ENCODE peak calls at places on chromosomes 3 and 15, in six cellular contexts. One of them, this sample, is unnamed.

GRCh38 chr15:81050806-81051205 is 50.1 kb downstream of the TLNRD1 start:
- DNase-seq in fibroblast of lung: no peak
- DNase-seq in psoas muscle: no peak
- DNase-seq in AG04450: no peak
- DNase-seq in keratinocyte: no peak
- DNase-seq in HCT116: no peak
- DNase-seq in this sample: no peak

GRCh38 chr3:141738636-141739363 is 702 bp downstream of the RNF7 start:
- DNase-seq in AG04450: no peak
- DNase-seq in keratinocyte: no peak
- DNase-seq in fibroblast of lung: peak
- DNase-seq in psoas muscle: no peak
- DNase-seq in HCT116: no peak
- DNase-seq in this sample: no peak

GRCh38 chr15:84079885-84080777 is 155.4 kb upstream of the GOLGA6L4 start:
- DNase-seq in AG04450: no peak
- DNase-seq in keratinocyte: no peak
- DNase-seq in HCT116: no peak
- DNase-seq in fibroblast of lung: peak
- DNase-seq in psoas muscle: peak
- DNase-seq in this sample: peak

GRCh38 chr3:102466001-102466400 is 31.2 kb downstream of the ZPLD1 start:
- DNase-seq in fibroblast of lung: no peak
- DNase-seq in AG04450: no peak
- DNase-seq in keratinocyte: no peak
- DNase-seq in HCT116: peak
- DNase-seq in psoas muscle: no peak
- DNase-seq in this sample: no peak

GRCh38 chr15:29396176-29396811 is 126.7 kb upstream of the NSMCE3 start:
- DNase-seq in psoas muscle: no peak
- DNase-seq in HCT116: no peak
- DNase-seq in keratinocyte: no peak
- DNase-seq in AG04450: no peak
- DNase-seq in fibroblast of lung: no peak
- DNase-seq in this sample: no peak

GRCh38 chr15:31930967-31931366 is 99.3 kb upstream of the CHRNA7 start:
- DNase-seq in keratinocyte: no peak
- DNase-seq in AG04450: no peak
- DNase-seq in HCT116: no peak
- DNase-seq in fibroblast of lung: peak
- DNase-seq in psoas muscle: no peak
- DNase-seq in this sample: no peak

GRCh38 chr15:30956216-30956803 is 35.1 kb downstream of the MTMR10 start:
- DNase-seq in keratinocyte: no peak
- DNase-seq in fibroblast of lung: peak
- DNase-seq in psoas muscle: no peak
- DNase-seq in AG04450: no peak
- DNase-seq in HCT116: no peak
- DNase-seq in this sample: no peak

GRCh38 chr3:140505256-140505655 is 172.6 kb upstream of the TRIM42 start:
- DNase-seq in HCT116: no peak
- DNase-seq in psoas muscle: peak
- DNase-seq in AG04450: no peak
- DNase-seq in keratinocyte: no peak
- DNase-seq in fibroblast of lung: peak
- DNase-seq in this sample: no peak

GRCh38 chr3:30623375-30623774 is 17.0 kb downstream of the TGFBR2 start:
- DNase-seq in psoas muscle: no peak
- DNase-seq in keratinocyte: no peak
- DNase-seq in AG04450: no peak
- DNase-seq in fibroblast of lung: peak
- DNase-seq in HCT116: no peak
- DNase-seq in this sample: no peak

GRCh38 chr3:65831733-65832425 is 206.8 kb downstream of the MAGI1 start:
- DNase-seq in HCT116: no peak
- DNase-seq in fibroblast of lung: peak
- DNase-seq in AG04450: peak
- DNase-seq in keratinocyte: no peak
- DNase-seq in psoas muscle: no peak
- DNase-seq in this sample: no peak

GRCh38 chr3:69425249-69425648 is 39.4 kb upstream of the FRMD4B start:
- DNase-seq in keratinocyte: no peak
- DNase-seq in AG04450: no peak
- DNase-seq in psoas muscle: no peak
- DNase-seq in HCT116: peak
- DNase-seq in fibroblast of lung: peak
- DNase-seq in this sample: no peak

GRCh38 chr3:143002083-143002712 is 828 bp downstream of the U2SURP start:
- DNase-seq in HCT116: no peak
- DNase-seq in fibroblast of lung: peak
- DNase-seq in AG04450: no peak
- DNase-seq in psoas muscle: no peak
- DNase-seq in keratinocyte: no peak
- DNase-seq in this sample: no peak

GRCh38 chr3:194296448-194296831 is 54.7 kb downstream of the CPN2 start:
- DNase-seq in fibroblast of lung: peak
- DNase-seq in psoas muscle: no peak
- DNase-seq in AG04450: no peak
- DNase-seq in keratinocyte: peak
- DNase-seq in HCT116: peak
- DNase-seq in this sample: no peak

GRCh38 chr15:33104276-33104675 is 90.2 kb downstream of the FMN1 start:
- DNase-seq in HCT116: peak
- DNase-seq in psoas muscle: no peak
- DNase-seq in keratinocyte: peak
- DNase-seq in fibroblast of lung: peak
- DNase-seq in AG04450: no peak
- DNase-seq in this sample: no peak

GRCh38 chr3:109254760-109255159 is 61.6 kb downstream of the DPPA2 start:
- DNase-seq in HCT116: no peak
- DNase-seq in psoas muscle: no peak
- DNase-seq in keratinocyte: no peak
- DNase-seq in AG04450: no peak
- DNase-seq in fibroblast of lung: no peak
- DNase-seq in this sample: no peak

GRCh38 chr3:41525288-41526064 is 326.2 kb downstream of the CTNNB1 start:
- DNase-seq in psoas muscle: no peak
- DNase-seq in AG04450: no peak
- DNase-seq in fibroblast of lung: no peak
- DNase-seq in keratinocyte: no peak
- DNase-seq in HCT116: no peak
- DNase-seq in this sample: no peak

GRCh38 chr15:75573001-75573400 is 6.1 kb downstream of the PTPN9 start:
- DNase-seq in keratinocyte: no peak
- DNase-seq in AG04450: no peak
- DNase-seq in psoas muscle: no peak
- DNase-seq in HCT116: no peak
- DNase-seq in fibroblast of lung: peak
- DNase-seq in this sample: no peak

GRCh38 chr3:197490098-197490497 is 65.7 kb downstream of the BDH1 start:
- DNase-seq in fibroblast of lung: peak
- DNase-seq in HCT116: no peak
- DNase-seq in psoas muscle: no peak
- DNase-seq in AG04450: no peak
- DNase-seq in keratinocyte: no peak
- DNase-seq in this sample: no peak

GRCh38 chr3:143634991-143635390 is 213.3 kb downstream of the SLC9A9 start:
- DNase-seq in fibroblast of lung: peak
- DNase-seq in keratinocyte: no peak
- DNase-seq in AG04450: no peak
- DNase-seq in HCT116: no peak
- DNase-seq in psoas muscle: no peak
- DNase-seq in this sample: no peak

GRCh38 chr3:9978664-9979349 is 7.8 kb downstream of the EMC3 start:
- DNase-seq in keratinocyte: no peak
- DNase-seq in AG04450: no peak
- DNase-seq in HCT116: no peak
- DNase-seq in psoas muscle: no peak
- DNase-seq in fibroblast of lung: no peak
- DNase-seq in this sample: no peak

GRCh38 chr15:101642361-101642760 is 9.8 kb downstream of the TM2D3 start:
- DNase-seq in psoas muscle: no peak
- DNase-seq in AG04450: no peak
- DNase-seq in keratinocyte: no peak
- DNase-seq in HCT116: no peak
- DNase-seq in fibroblast of lung: no peak
- DNase-seq in this sample: no peak

GRCh38 chr3:45103753-45104714 is 42.1 kb downstream of the CDCP1 start:
- DNase-seq in fibroblast of lung: no peak
- DNase-seq in AG04450: no peak
- DNase-seq in HCT116: no peak
- DNase-seq in psoas muscle: no peak
- DNase-seq in keratinocyte: no peak
- DNase-seq in this sample: no peak
- H3K27ac ChIP-seq in fibroblast of lung: peak
- H3K27ac ChIP-seq in AG04450: no peak
- H3K27ac ChIP-seq in HCT116: peak
- H3K27ac ChIP-seq in psoas muscle: no peak
- H3K27ac ChIP-seq in keratinocyte: no peak
- H3K27ac ChIP-seq in this sample: no peak

GRCh38 chr15:42283671-42284070 is 10.4 kb upstream of the TMEM87A start:
- DNase-seq in fibroblast of lung: no peak
- DNase-seq in HCT116: no peak
- DNase-seq in AG04450: no peak
- DNase-seq in keratinocyte: no peak
- DNase-seq in psoas muscle: no peak
- DNase-seq in this sample: no peak

GRCh38 chr15:42285042-42285441 is 11.8 kb upstream of the TMEM87A start:
- DNase-seq in keratinocyte: no peak
- DNase-seq in HCT116: no peak
- DNase-seq in psoas muscle: no peak
- DNase-seq in AG04450: no peak
- DNase-seq in fibroblast of lung: no peak
- DNase-seq in this sample: no peak

GRCh38 chr15:42282344-42282743 is 9.1 kb upstream of the TMEM87A start:
- DNase-seq in fibroblast of lung: no peak
- DNase-seq in keratinocyte: no peak
- DNase-seq in HCT116: no peak
- DNase-seq in psoas muscle: no peak
- DNase-seq in AG04450: no peak
- DNase-seq in this sample: no peak

GRCh38 chr15:42284551-42284950 is 11.3 kb upstream of the TMEM87A start:
- DNase-seq in keratinocyte: no peak
- DNase-seq in HCT116: no peak
- DNase-seq in fibroblast of lung: no peak
- DNase-seq in psoas muscle: no peak
- DNase-seq in AG04450: no peak
- DNase-seq in this sample: no peak

GRCh38 chr15:42282926-42283325 is 9.7 kb upstream of the TMEM87A start:
- DNase-seq in HCT116: no peak
- DNase-seq in psoas muscle: no peak
- DNase-seq in fibroblast of lung: no peak
- DNase-seq in keratinocyte: no peak
- DNase-seq in AG04450: no peak
- DNase-seq in this sample: no peak
- H3K27ac ChIP-seq in HCT116: no peak
- H3K27ac ChIP-seq in psoas muscle: peak
- H3K27ac ChIP-seq in fibroblast of lung: no peak
- H3K27ac ChIP-seq in keratinocyte: no peak
- H3K27ac ChIP-seq in AG04450: no peak
- H3K27ac ChIP-seq in this sample: no peak

DNA sequence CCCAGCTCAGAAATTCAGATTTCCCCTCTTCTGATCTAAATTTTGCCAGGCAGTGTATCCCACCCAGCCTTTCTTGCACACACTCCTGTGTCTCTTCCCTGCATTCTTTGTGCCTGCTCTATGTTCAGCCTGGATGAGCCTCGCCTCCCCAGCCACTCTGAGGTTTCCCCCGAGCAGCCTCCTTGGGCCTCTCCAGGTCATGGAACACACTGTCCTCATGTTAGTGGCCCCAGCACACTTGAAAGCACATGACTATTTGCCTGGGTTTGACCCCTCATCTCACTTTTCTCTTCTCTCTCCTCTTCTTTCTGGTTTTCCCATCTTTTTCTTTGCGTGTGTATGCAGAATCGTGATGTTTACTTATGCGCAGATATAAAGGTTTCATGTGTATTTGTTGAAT is 3.1 kb downstream of the THSD4 start:
- DNase-seq in AG04450: no peak
- DNase-seq in fibroblast of lung: no peak
- DNase-seq in psoas muscle: no peak
- DNase-seq in HCT116: no peak
- DNase-seq in keratinocyte: no peak
- DNase-seq in this sample: no peak
- H3K27ac ChIP-seq in AG04450: no peak
- H3K27ac ChIP-seq in fibroblast of lung: no peak
- H3K27ac ChIP-seq in psoas muscle: no peak
- H3K27ac ChIP-seq in HCT116: no peak
- H3K27ac ChIP-seq in keratinocyte: no peak
- H3K27ac ChIP-seq in this sample: no peak

GRCh38 chr15:85475317-85475701 is 94.9 kb downstream of the AKAP13 start:
- DNase-seq in HCT116: no peak
- DNase-seq in fibroblast of lung: no peak
- DNase-seq in psoas muscle: no peak
- DNase-seq in keratinocyte: no peak
- DNase-seq in AG04450: no peak
- DNase-seq in this sample: no peak

GRCh38 chr15:85472349-85472748 is 91.9 kb downstream of the AKAP13 start:
- DNase-seq in keratinocyte: no peak
- DNase-seq in HCT116: no peak
- DNase-seq in AG04450: no peak
- DNase-seq in fibroblast of lung: no peak
- DNase-seq in psoas muscle: no peak
- DNase-seq in this sample: no peak

GRCh38 chr15:85474700-85475316 is 94.4 kb downstream of the AKAP13 start:
- DNase-seq in AG04450: no peak
- DNase-seq in psoas muscle: no peak
- DNase-seq in HCT116: peak
- DNase-seq in keratinocyte: no peak
- DNase-seq in fibroblast of lung: peak
- DNase-seq in this sample: no peak

GRCh38 chr15:85473455-85473854 is 93.1 kb downstream of the AKAP13 start:
- DNase-seq in psoas muscle: no peak
- DNase-seq in AG04450: no peak
- DNase-seq in keratinocyte: no peak
- DNase-seq in fibroblast of lung: peak
- DNase-seq in HCT116: no peak
- DNase-seq in this sample: no peak

DNA sequence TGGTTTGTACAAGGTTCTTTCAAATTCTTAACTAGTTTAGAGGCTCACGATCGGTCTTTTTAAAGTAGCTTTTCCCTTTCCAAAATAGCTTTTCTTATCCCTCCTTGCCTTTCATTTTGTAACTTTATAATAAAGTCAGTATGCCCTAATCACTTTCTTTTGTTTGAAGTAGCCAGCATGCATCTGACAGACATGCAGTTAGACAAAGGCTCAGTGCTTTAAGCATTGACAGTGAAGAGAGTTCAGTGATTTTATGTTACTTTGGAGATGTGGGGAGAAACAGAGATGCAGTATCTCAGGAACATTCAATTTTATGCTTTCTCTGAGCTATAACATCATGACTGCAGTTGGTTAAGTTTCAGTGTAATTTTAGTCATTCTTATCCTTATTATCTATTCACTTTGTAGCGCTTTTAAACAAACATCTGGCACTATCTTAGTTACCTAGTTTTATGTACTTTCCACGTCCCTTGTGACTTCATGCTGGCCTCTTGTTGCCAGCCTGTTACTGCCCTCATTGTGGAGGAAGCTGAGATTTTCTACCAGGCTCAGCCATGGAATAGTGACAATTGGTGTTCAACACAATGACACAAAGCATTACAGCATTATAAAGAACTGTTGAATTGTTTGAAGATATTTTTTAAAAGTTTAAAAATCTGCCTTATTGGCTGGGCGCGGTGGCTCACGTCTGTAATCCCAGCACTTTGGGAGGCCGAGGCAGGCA is 90.3 kb downstream of the AKAP13 start:
- DNase-seq in HCT116: no peak
- DNase-seq in keratinocyte: no peak
- DNase-seq in AG04450: no peak
- DNase-seq in fibroblast of lung: no peak
- DNase-seq in psoas muscle: no peak
- DNase-seq in this sample: no peak
- H3K27ac ChIP-seq in HCT116: no peak
- H3K27ac ChIP-seq in keratinocyte: no peak
- H3K27ac ChIP-seq in AG04450: no peak
- H3K27ac ChIP-seq in fibroblast of lung: no peak
- H3K27ac ChIP-seq in psoas muscle: no peak
- H3K27ac ChIP-seq in this sample: no peak

This sample was measured in substantia nigra.